ENCODE peak calls at places on chromosomes 4 and X, in ten cellular contexts. O, Q, I, T, B, S, L, U, C and Z are unnamed samples.

GRCh38 chrX:149877636-149878035 is 3.3 kb upstream of the MAGEA8 start:
- DNase-seq in O (no peak), Q (no peak), I (peak), T (no peak), B (no peak), S (no peak), L (no peak), U (no peak), C (no peak), Z (no peak)

GRCh38 chrX:23373129-23373804 is 38.6 kb downstream of the PTCHD1 start:
- DNase-seq in O (no peak), Q (no peak), I (peak), T (no peak), B (no peak), S (no peak), L (no peak), U (peak), C (no peak), Z (no peak)

GRCh38 chrX:73903941-73904340 is 340.9 kb downstream of the CHIC1 start:
- DNase-seq in O (no peak), Q (no peak), I (no peak), T (no peak), B (no peak), S (no peak), L (no peak), U (no peak), C (no peak), Z (no peak)

GRCh38 chr4:124953059-124953850 is 240.7 kb upstream of the ANKRD50 start:
- DNase-seq in O (no peak), Q (no peak), I (peak), T (no peak), B (no peak), S (no peak), L (no peak), U (no peak), C (no peak), Z (peak)

GRCh38 chr4:76311896-76312331 is 5.4 kb downstream of the STBD1 start:
- DNase-seq in O (no peak), Q (no peak), I (no peak), T (no peak), B (no peak), S (no peak), L (no peak), U (no peak), C (no peak), Z (no peak)

GRCh38 chr4:69860007-69860406 is at the start of gene SULT1E1:
- DNase-seq in O (no peak), Q (no peak), I (peak), T (no peak), B (no peak), S (no peak), L (no peak), U (no peak), C (no peak), Z (no peak)

GRCh38 chrX:13569479-13570244 is at the start of gene EGFL6:
- DNase-seq in O (no peak), Q (no peak), I (no peak), T (peak), B (no peak), S (no peak), L (no peak), U (no peak), C (peak), Z (no peak)

GRCh38 chr4:172308078-172308477 is 494.9 kb downstream of the GALNTL6 start:
- DNase-seq in O (no peak), Q (no peak), I (no peak), T (no peak), B (no peak), S (no peak), L (no peak), U (no peak), C (no peak), Z (no peak)

GRCh38 chr4:120055167-120055566 is 11.5 kb downstream of the MAD2L1 start:
- DNase-seq in O (no peak), Q (no peak), I (no peak), T (no peak), B (no peak), S (no peak), L (no peak), U (no peak), C (no peak), Z (no peak)

GRCh38 chrX:43741843-43742573 is 85.9 kb downstream of the MAOA start:
- DNase-seq in O (no peak), Q (no peak), I (peak), T (no peak), B (no peak), S (no peak), L (no peak), U (no peak), C (no peak), Z (peak)

GRCh38 chrX:18146954-18147353 is 73.7 kb downstream of the BEND2 start:
- DNase-seq in O (no peak), Q (no peak), I (peak), T (peak), B (no peak), S (no peak), L (no peak), U (no peak), C (no peak), Z (no peak)

GRCh38 chrX:70129811-70130210 is 3.4 kb upstream of the IGBP1 start:
- DNase-seq in O (no peak), Q (no peak), I (no peak), T (no peak), B (no peak), S (no peak), L (no peak), U (no peak), C (no peak), Z (peak)